ENCODE peak calls at places on chromosomes 16 and 17, in eight cellular contexts. Y is dorsolateral prefrontal cortex, F is thoracic aorta, H is adrenal gland, E is astrocyte of the spinal cord, C is fibroblast of pulmonary artery, P is AG04450, M is tibial nerve. K is an unnamed sample.

GRCh38 chr16:82231021-82231787 is 61.2 kb upstream of the MPHOSPH6 start:
- DNase-seq in M (no peak), H (no peak), C (no peak), E (no peak), P (no peak), F (no peak), Y (no peak), K (no peak)

GRCh38 chr17:82942166-82943130 is 102.6 kb upstream of the ZNF750 start:
- DNase-seq in M (no peak), P (no peak), E (no peak), C (no peak), F (no peak), H (no peak), Y (peak), K (no peak)

GRCh38 chr16:85157813-85158701 is 45.8 kb upstream of the CIBAR2 start:
- DNase-seq in P (no peak), M (no peak), E (no peak), H (no peak), C (no peak), Y (no peak), F (no peak), K (no peak)

GRCh38 chr16:56670640-56670934 is 973 bp downstream of the MT1H start:
- DNase-seq in Y (no peak), H (no peak), E (no peak), C (no peak), M (no peak), F (no peak), P (no peak), K (no peak)

GRCh38 chr16:86195863-86196630 is 297.1 kb downstream of the IRF8 start:
- DNase-seq in H (no peak), Y (no peak), M (no peak), C (no peak), F (no peak), E (no peak), P (no peak), K (no peak)

GRCh38 chr16:7363397-7364053 is 30.9 kb downstream of the RBFOX1 start:
- DNase-seq in Y (no peak), M (no peak), P (no peak), E (no peak), F (no peak), H (peak), C (no peak), K (no peak)

GRCh38 chr17:80285237-80285920 is 24.7 kb downstream of the RNF213 start:
- DNase-seq in F (no peak), P (no peak), Y (no peak), M (no peak), H (no peak), E (no peak), C (no peak), K (no peak)

GRCh38 chr17:33864758-33865229 is 390.3 kb upstream of the CCL2 start:
- DNase-seq in C (no peak), E (no peak), F (no peak), M (no peak), H (no peak), Y (no peak), P (no peak), K (no peak)

GRCh38 chr16:25707982-25708583 is 16.3 kb downstream of the HS3ST4 start:
- DNase-seq in Y (no peak), P (no peak), F (no peak), H (peak), E (no peak), M (no peak), C (peak), K (no peak)

GRCh38 chr17:153851-154250 is 16.5 kb downstream of the SCGB1C2 start:
- DNase-seq in P (no peak), H (no peak), C (no peak), E (no peak), M (no peak), F (no peak), Y (no peak), K (no peak)

DNA sequence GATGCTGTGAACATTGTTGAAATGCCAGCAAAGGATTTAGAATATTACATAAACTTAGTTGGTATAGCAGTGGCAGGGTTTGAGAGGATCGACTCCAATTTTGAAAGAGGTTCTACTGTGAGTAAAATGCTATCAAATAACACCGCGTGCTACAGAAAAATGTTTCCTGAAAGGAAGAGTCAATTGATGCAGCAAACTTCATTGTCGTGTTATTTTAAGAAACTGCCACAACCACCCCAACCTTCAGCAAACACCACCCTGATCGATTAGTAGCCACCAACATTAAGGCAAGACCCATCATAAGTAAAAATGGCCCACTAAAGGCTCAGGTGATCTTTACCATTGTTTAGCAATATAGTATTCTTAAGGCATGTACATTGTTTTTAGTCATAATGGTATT is 27.3 kb downstream of the HLF start:
- DNase-seq in F (no peak), H (no peak), M (no peak), C (no peak), Y (no peak), E (no peak), P (no peak), K (no peak)
- TF ChIP-seq CTCF in F (no peak), H (no peak), M (no peak), C (no peak), Y (no peak), E (no peak), P (no peak), K (no peak)

GRCh38 chr16:77434365-77435239 is at the start of gene ADAMTS18:
- DNase-seq in Y (no peak), F (no peak), H (no peak), C (no peak), E (no peak), P (no peak), M (no peak), K (no peak)
- H3K4me3 ChIP-seq in Y (peak), F (no peak), H (no peak), C (no peak), E (no peak), P (no peak), M (peak), K (peak)

GRCh38 chr17:27819171-27819544 is 18.8 kb upstream of the NOS2 start:
- DNase-seq in M (no peak), H (no peak), C (no peak), E (no peak), Y (no peak), P (no peak), F (no peak), K (no peak)
- TF ChIP-seq CTCF in M (no peak), H (no peak), C (no peak), E (no peak), Y (no peak), P (no peak), F (no peak), K (no peak)

GRCh38 chr17:51258756-51259573 is 884 bp downstream of the MBTD1 start:
- DNase-seq in E (no peak), C (peak), Y (no peak), H (peak), F (no peak), M (no peak), P (no peak), K (no peak)

GRCh38 chr17:51260237-51260959 is at the start of gene UTP18:
- DNase-seq in C (peak), P (peak), Y (peak), E (peak), H (peak), F (peak), M (peak), K (peak)

GRCh38 chr17:51260960-51261958 is 913 bp downstream of the UTP18 start:
- DNase-seq in C (peak), H (peak), P (no peak), M (peak), E (no peak), F (no peak), Y (peak), K (no peak)

GRCh38 chr17:51259574-51260236 is at the start of gene MBTD1:
- DNase-seq in C (peak), M (peak), Y (peak), E (peak), P (peak), F (peak), H (peak), K (peak)

GRCh38 chr17:51263001-51263400 is 2.7 kb downstream of the UTP18 start:
- DNase-seq in P (no peak), F (no peak), M (no peak), C (peak), Y (no peak), E (no peak), H (no peak), K (no peak)
- H3K4me3 ChIP-seq in P (no peak), F (no peak), M (no peak), C (no peak), Y (no peak), E (no peak), H (no peak), K (no peak)

DNA sequence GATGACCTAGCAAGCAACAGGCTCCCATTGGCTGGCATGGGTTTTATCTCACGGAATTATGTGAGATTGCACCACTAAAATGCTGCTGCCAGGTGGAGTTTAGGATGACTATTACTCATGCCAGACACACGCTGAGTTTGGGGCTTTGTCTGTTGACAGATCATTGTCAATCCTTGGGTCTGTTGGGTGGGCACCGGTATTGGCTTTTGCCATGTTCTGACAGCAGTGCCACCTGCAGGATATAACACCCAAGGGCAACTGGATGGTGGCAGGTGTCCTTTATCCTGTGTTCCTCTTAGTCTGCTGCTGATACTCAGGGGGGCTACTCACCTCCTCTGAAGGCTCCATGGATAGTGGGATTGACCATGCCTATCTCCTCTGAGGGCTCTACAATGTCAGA is 221.6 kb upstream of the DYNLRB2 start:
- DNase-seq in E (no peak), P (no peak), M (no peak), H (no peak), Y (no peak), F (no peak), C (no peak), K (no peak)
- TF ChIP-seq CTCF in E (no peak), P (no peak), M (no peak), H (no peak), Y (no peak), F (no peak), C (no peak), K (peak)

GRCh38 chr16:64167851-64168770 is 953.8 kb downstream of the CDH11 start:
- DNase-seq in C (no peak), M (no peak), F (no peak), H (no peak), E (no peak), P (no peak), Y (no peak), K (no peak)
- H3K4me3 ChIP-seq in C (no peak), M (no peak), F (no peak), H (no peak), E (no peak), P (no peak), Y (no peak), K (no peak)

GRCh38 chr16:2786061-2786825 is 1.1 kb downstream of the PRSS33 start:
- DNase-seq in M (no peak), F (no peak), E (no peak), H (no peak), Y (no peak), P (no peak), C (no peak), K (no peak)

GRCh38 chr16:2784536-2785100 is 2.7 kb downstream of the PRSS33 start:
- DNase-seq in H (no peak), M (no peak), E (no peak), C (no peak), F (no peak), Y (peak), P (no peak), K (no peak)

GRCh38 chr16:2786826-2787151 is 571 bp downstream of the PRSS33 start:
- DNase-seq in P (no peak), Y (no peak), M (no peak), F (no peak), C (no peak), E (no peak), H (no peak), K (no peak)

GRCh38 chr16:2783581-2784375 is 3.6 kb downstream of the PRSS33 start:
- DNase-seq in M (no peak), C (no peak), F (no peak), H (no peak), P (no peak), Y (no peak), E (no peak), K (no peak)

DNA sequence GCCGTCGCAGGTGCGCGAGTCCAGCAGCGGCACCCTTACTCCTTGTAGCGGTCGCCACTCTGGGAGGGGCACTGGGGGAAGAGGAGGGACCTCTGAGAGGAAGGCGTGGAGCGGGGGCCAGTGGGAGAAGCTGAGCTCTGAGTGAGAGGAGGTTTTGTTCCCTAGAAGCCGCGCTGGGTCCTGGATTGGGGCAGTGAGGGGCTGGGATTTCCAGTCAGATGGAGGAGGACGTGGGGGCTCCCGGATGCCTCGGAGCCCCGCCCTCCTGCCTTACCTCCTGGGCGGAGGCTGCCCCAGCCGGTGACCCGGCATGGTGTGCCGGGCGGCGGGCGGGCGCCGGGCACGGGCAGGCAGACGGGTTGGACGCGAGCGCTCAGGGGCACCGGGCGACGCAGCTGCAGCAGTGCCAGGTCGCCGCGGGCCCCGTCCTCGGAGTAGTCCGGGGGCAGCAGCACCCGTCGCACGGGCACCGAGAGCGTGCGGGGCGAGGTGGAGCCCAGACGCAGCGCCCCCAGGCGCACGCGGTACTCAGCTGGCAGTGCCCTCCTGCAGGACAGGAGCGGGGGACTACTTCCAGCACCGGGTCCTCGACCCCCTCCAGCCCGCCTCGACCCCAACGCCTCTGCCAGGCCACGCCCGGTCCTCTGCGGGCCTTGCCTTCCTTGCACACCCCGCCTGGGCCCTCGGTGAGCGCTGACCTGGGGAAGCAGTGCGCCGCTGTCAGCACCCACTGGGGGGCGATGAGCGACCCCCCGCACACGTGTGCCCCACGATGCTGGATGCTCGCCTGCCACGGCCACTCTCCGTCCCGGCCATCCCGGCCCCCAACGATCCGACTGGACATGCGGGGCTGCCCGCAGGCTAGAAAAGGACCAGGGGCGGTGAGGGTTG is 2.0 kb downstream of the PRSS33 start:
- DNase-seq in M (no peak), P (no peak), C (no peak), Y (peak), F (no peak), E (no peak), H (no peak), K (no peak)
- TF ChIP-seq CTCF in M (no peak), P (peak), C (no peak), Y (no peak), F (no peak), E (no peak), H (no peak), K (peak)